ENCODE peak calls at places on chromosome 13, in six cellular contexts. One of them, this sample, is unnamed.

GRCh38 chr13:92537485-92537884 is 689.1 kb upstream of the GPC6 start:
- DNase-seq in type B pancreatic cell: no peak
- DNase-seq in stomach: no peak
- DNase-seq in left lung: no peak
- DNase-seq in AG09309: no peak
- DNase-seq in Calu3: no peak
- DNase-seq in this sample: no peak

GRCh38 chr13:83810136-83810535 is 72.1 kb downstream of the SLITRK1 start:
- DNase-seq in left lung: no peak
- DNase-seq in stomach: no peak
- DNase-seq in AG09309: no peak
- DNase-seq in type B pancreatic cell: no peak
- DNase-seq in Calu3: no peak
- DNase-seq in this sample: no peak

GRCh38 chr13:39483326-39483725 is 119.7 kb downstream of the LHFPL6 start:
- DNase-seq in Calu3: no peak
- DNase-seq in AG09309: peak
- DNase-seq in left lung: no peak
- DNase-seq in stomach: no peak
- DNase-seq in type B pancreatic cell: no peak
- DNase-seq in this sample: no peak

GRCh38 chr13:23715762-23716235 is 145.6 kb downstream of the TNFRSF19 start:
- DNase-seq in type B pancreatic cell: no peak
- DNase-seq in Calu3: peak
- DNase-seq in stomach: peak
- DNase-seq in left lung: no peak
- DNase-seq in AG09309: no peak
- DNase-seq in this sample: no peak

GRCh38 chr13:59112375-59112774 is 1051.4 kb downstream of the DIAPH3 start:
- DNase-seq in AG09309: no peak
- DNase-seq in left lung: no peak
- DNase-seq in Calu3: no peak
- DNase-seq in type B pancreatic cell: no peak
- DNase-seq in stomach: no peak
- DNase-seq in this sample: no peak

GRCh38 chr13:53045110-53045509 is 16.5 kb downstream of the OLFM4 start:
- DNase-seq in Calu3: no peak
- DNase-seq in AG09309: no peak
- DNase-seq in left lung: no peak
- DNase-seq in type B pancreatic cell: no peak
- DNase-seq in stomach: peak
- DNase-seq in this sample: no peak

GRCh38 chr13:22828081-22828480 is 352.7 kb upstream of the SGCG start:
- DNase-seq in Calu3: no peak
- DNase-seq in left lung: no peak
- DNase-seq in AG09309: no peak
- DNase-seq in stomach: no peak
- DNase-seq in type B pancreatic cell: no peak
- DNase-seq in this sample: no peak

GRCh38 chr13:78609464-78610205 is 6.3 kb upstream of the POU4F1 start:
- DNase-seq in type B pancreatic cell: no peak
- DNase-seq in Calu3: no peak
- DNase-seq in left lung: no peak
- DNase-seq in stomach: no peak
- DNase-seq in AG09309: no peak
- DNase-seq in this sample: no peak

GRCh38 chr13:101447852-101448251 is 4.6 kb upstream of the ITGBL1 start:
- DNase-seq in Calu3: no peak
- DNase-seq in stomach: no peak
- DNase-seq in left lung: no peak
- DNase-seq in type B pancreatic cell: no peak
- DNase-seq in AG09309: no peak
- DNase-seq in this sample: no peak

GRCh38 chr13:50589139-50589538 is 254.4 kb downstream of the DLEU7 start:
- DNase-seq in Calu3: no peak
- DNase-seq in type B pancreatic cell: no peak
- DNase-seq in stomach: no peak
- DNase-seq in left lung: no peak
- DNase-seq in AG09309: peak
- DNase-seq in this sample: no peak

GRCh38 chr13:53901593-53901992 is 873.0 kb downstream of the OLFM4 start:
- DNase-seq in Calu3: no peak
- DNase-seq in AG09309: no peak
- DNase-seq in stomach: no peak
- DNase-seq in left lung: no peak
- DNase-seq in type B pancreatic cell: no peak
- DNase-seq in this sample: no peak

GRCh38 chr13:36282818-36283432 is 14.7 kb downstream of the CCDC169 start:
- DNase-seq in left lung: no peak
- DNase-seq in type B pancreatic cell: no peak
- DNase-seq in Calu3: no peak
- DNase-seq in stomach: no peak
- DNase-seq in AG09309: no peak
- DNase-seq in this sample: no peak

GRCh38 chr13:58955546-58956385 is 1208.0 kb downstream of the DIAPH3 start:
- DNase-seq in type B pancreatic cell: no peak
- DNase-seq in Calu3: no peak
- DNase-seq in AG09309: no peak
- DNase-seq in left lung: no peak
- DNase-seq in stomach: no peak
- DNase-seq in this sample: no peak

GRCh38 chr13:93146584-93147292 is 79.9 kb upstream of the GPC6 start:
- DNase-seq in AG09309: peak
- DNase-seq in stomach: no peak
- DNase-seq in left lung: no peak
- DNase-seq in Calu3: no peak
- DNase-seq in type B pancreatic cell: no peak
- DNase-seq in this sample: peak

GRCh38 chr13:94708031-94708571 is 4.2 kb downstream of the SOX21 start:
- DNase-seq in type B pancreatic cell: no peak
- DNase-seq in AG09309: no peak
- DNase-seq in stomach: no peak
- DNase-seq in left lung: no peak
- DNase-seq in Calu3: no peak
- DNase-seq in this sample: no peak

GRCh38 chr13:73107970-73108369 is 49.2 kb downstream of the KLF5 start:
- DNase-seq in stomach: no peak
- DNase-seq in type B pancreatic cell: no peak
- DNase-seq in AG09309: no peak
- DNase-seq in left lung: no peak
- DNase-seq in Calu3: no peak
- DNase-seq in this sample: no peak

GRCh38 chr13:91623151-91623550 is 224.7 kb downstream of the GPC5 start:
- DNase-seq in stomach: no peak
- DNase-seq in left lung: no peak
- DNase-seq in type B pancreatic cell: no peak
- DNase-seq in AG09309: no peak
- DNase-seq in Calu3: no peak
- DNase-seq in this sample: no peak

GRCh38 chr13:82480415-82480814 is 1401.9 kb downstream of the SLITRK1 start:
- DNase-seq in Calu3: no peak
- DNase-seq in type B pancreatic cell: no peak
- DNase-seq in stomach: no peak
- DNase-seq in AG09309: no peak
- DNase-seq in left lung: no peak
- DNase-seq in this sample: no peak

GRCh38 chr13:35136585-35136984 is 194.5 kb downstream of the NBEA start:
- DNase-seq in Calu3: no peak
- DNase-seq in stomach: no peak
- DNase-seq in type B pancreatic cell: no peak
- DNase-seq in AG09309: no peak
- DNase-seq in left lung: no peak
- DNase-seq in this sample: no peak

GRCh38 chr13:74305876-74306275 is 171.7 kb upstream of the KLF12 start:
- DNase-seq in type B pancreatic cell: no peak
- DNase-seq in AG09309: no peak
- DNase-seq in Calu3: no peak
- DNase-seq in stomach: no peak
- DNase-seq in left lung: no peak
- DNase-seq in this sample: no peak

GRCh38 chr13:78689011-78689410 is 30.1 kb upstream of the OBI1 start:
- DNase-seq in AG09309: no peak
- DNase-seq in Calu3: no peak
- DNase-seq in stomach: no peak
- DNase-seq in type B pancreatic cell: no peak
- DNase-seq in left lung: no peak
- DNase-seq in this sample: no peak

GRCh38 chr13:98089826-98090225 is 53.1 kb upstream of the FARP1 start:
- DNase-seq in type B pancreatic cell: no peak
- DNase-seq in left lung: no peak
- DNase-seq in AG09309: no peak
- DNase-seq in stomach: no peak
- DNase-seq in Calu3: no peak
- DNase-seq in this sample: no peak

GRCh38 chr13:77383097-77383496 is 56.2 kb upstream of the MYCBP2 start:
- DNase-seq in AG09309: no peak
- DNase-seq in left lung: no peak
- DNase-seq in type B pancreatic cell: no peak
- DNase-seq in Calu3: no peak
- DNase-seq in stomach: no peak
- DNase-seq in this sample: no peak

GRCh38 chr13:109744512-109745051 is 41.8 kb downstream of the IRS2 start:
- DNase-seq in AG09309: no peak
- DNase-seq in left lung: no peak
- DNase-seq in type B pancreatic cell: no peak
- DNase-seq in Calu3: no peak
- DNase-seq in stomach: no peak
- DNase-seq in this sample: no peak

GRCh38 chr13:109745702-109746101 is 40.7 kb downstream of the IRS2 start:
- DNase-seq in left lung: no peak
- DNase-seq in Calu3: no peak
- DNase-seq in type B pancreatic cell: no peak
- DNase-seq in AG09309: no peak
- DNase-seq in stomach: no peak
- DNase-seq in this sample: no peak

GRCh38 chr13:109741966-109742365 is 44.4 kb downstream of the IRS2 start:
- DNase-seq in stomach: no peak
- DNase-seq in Calu3: no peak
- DNase-seq in AG09309: no peak
- DNase-seq in left lung: no peak
- DNase-seq in type B pancreatic cell: peak
- DNase-seq in this sample: no peak

GRCh38 chr13:109745060-109745459 is 41.3 kb downstream of the IRS2 start:
- DNase-seq in left lung: no peak
- DNase-seq in Calu3: no peak
- DNase-seq in AG09309: no peak
- DNase-seq in stomach: no peak
- DNase-seq in type B pancreatic cell: no peak
- DNase-seq in this sample: no peak

DNA sequence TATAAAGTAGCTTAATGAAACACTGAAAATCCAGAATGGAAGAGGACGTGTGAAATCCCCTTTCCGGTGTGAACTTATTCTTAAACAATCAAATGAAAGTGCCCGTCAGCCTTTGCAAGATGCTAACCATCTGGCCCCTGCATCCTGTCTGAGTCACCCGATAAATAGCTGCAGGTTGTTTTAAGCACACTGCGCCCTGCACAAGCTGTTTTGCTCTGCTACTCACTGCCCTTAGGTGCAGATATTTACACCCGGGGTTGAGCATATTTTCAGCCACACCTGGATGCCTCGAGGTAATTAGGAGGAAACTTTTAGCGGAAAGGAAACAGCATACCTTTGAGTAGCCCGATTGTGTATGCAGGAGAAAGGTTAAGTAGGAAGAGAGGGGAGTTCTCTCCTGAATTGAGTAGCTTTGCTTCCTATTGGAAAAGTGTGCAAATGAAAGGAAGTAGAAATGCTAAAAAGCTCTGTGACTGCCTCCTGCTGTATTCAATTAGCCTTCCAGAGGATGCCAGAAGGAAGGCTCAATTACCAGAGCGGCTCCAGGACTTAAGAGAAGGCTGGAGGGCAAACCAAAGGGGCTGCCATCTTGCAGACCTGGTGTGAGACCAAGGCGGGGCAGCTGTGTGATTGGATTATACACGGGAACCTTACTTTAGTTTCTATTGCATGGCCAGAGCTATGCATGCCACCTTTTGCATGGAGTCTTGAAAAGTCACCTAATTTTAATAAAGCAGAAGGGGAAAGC is 42.5 kb downstream of the IRS2 start:
- DNase-seq in AG09309: no peak
- DNase-seq in stomach: no peak
- DNase-seq in left lung: no peak
- DNase-seq in Calu3: peak
- DNase-seq in type B pancreatic cell: peak
- DNase-seq in this sample: no peak
- TF ChIP-seq CTCF in AG09309: no peak
- TF ChIP-seq CTCF in stomach: no peak
- TF ChIP-seq CTCF in left lung: no peak
- TF ChIP-seq CTCF in Calu3: no peak
- TF ChIP-seq CTCF in type B pancreatic cell: no peak
- TF ChIP-seq CTCF in this sample: no peak

GRCh38 chr13:32587014-32587773 is 942 bp downstream of the PDS5B start:
- DNase-seq in type B pancreatic cell: peak
- DNase-seq in stomach: peak
- DNase-seq in left lung: peak
- DNase-seq in AG09309: no peak
- DNase-seq in Calu3: peak
- DNase-seq in this sample: peak
- TF ChIP-seq CTCF in type B pancreatic cell: peak
- TF ChIP-seq CTCF in stomach: no peak
- TF ChIP-seq CTCF in left lung: no peak
- TF ChIP-seq CTCF in AG09309: no peak
- TF ChIP-seq CTCF in Calu3: no peak
- TF ChIP-seq CTCF in this sample: no peak

DNA sequence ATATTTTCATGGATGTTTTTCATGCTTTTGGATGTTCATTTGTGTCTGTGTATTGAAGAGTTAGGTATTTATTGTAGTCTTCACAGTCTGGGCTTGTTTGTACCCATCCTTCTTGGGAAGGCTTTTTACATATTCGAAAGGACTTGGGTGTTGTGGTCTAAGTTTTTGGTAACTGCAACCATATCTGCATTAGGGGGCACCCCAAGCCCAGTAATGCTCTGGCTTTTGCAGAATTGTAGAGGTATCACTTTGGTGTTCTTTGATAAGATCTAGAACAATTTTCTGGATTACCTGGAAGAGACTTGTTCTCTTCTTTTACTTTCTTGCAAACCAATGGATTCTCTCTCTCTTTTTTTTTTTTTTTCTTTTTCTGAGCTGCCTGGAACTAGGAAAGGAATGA is 581.3 kb downstream of the DACH1 start:
- DNase-seq in stomach: no peak
- DNase-seq in type B pancreatic cell: no peak
- DNase-seq in Calu3: peak
- DNase-seq in AG09309: no peak
- DNase-seq in left lung: no peak
- DNase-seq in this sample: no peak
- TF ChIP-seq CTCF in stomach: no peak
- TF ChIP-seq CTCF in type B pancreatic cell: peak
- TF ChIP-seq CTCF in Calu3: no peak
- TF ChIP-seq CTCF in AG09309: no peak
- TF ChIP-seq CTCF in left lung: no peak
- TF ChIP-seq CTCF in this sample: no peak

DNA sequence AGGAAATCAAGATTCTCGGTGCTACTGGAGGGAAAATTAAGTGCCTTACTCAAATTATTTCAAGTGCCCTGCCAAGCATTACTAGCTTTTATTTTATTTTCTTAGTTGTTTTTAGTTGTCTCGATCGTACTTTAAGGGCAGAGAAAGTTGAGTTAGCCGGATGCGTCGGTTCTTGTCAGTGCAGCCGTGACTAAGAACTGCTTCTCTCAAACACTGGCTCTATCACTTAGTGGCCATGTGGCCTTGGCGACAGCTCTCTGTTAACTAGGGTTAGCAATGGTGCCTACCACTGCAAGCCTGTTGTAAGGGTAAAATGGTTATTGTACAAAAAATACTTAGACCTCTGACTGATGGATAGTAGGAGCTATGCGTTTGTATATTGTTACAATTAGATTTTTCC is 227.8 kb downstream of the KATNAL1 start:
- DNase-seq in left lung: no peak
- DNase-seq in AG09309: no peak
- DNase-seq in Calu3: no peak
- DNase-seq in stomach: no peak
- DNase-seq in type B pancreatic cell: no peak
- DNase-seq in this sample: no peak
- TF ChIP-seq CTCF in left lung: no peak
- TF ChIP-seq CTCF in AG09309: no peak
- TF ChIP-seq CTCF in Calu3: no peak
- TF ChIP-seq CTCF in stomach: no peak
- TF ChIP-seq CTCF in type B pancreatic cell: no peak
- TF ChIP-seq CTCF in this sample: no peak